ENCODE peak calls at places on chromosomes 6 and 20, in ten cellular contexts. S is right lobe of liver; K is pancreas; C is GM23338; J is A549; N is ovary; F is stomach; X is brain microvascular endothelial cell; B is endothelial cell of umbilical vein; Z is effector memory CD4-positive, alpha-beta T cell. V is an unnamed sample.

GRCh38 chr6:44356432-44356950 is 14.0 kb downstream of the SPATS1 start:
- DNase-seq in Z (no peak), S (no peak), J (no peak), N (no peak), C (no peak), K (no peak), B (no peak), X (no peak), F (no peak), V (no peak)

GRCh38 chr20:2849529-2849928 is 9.0 kb downstream of the VPS16 start:
- DNase-seq in K (no peak), C (no peak), J (no peak), X (no peak), F (no peak), B (no peak), Z (no peak), N (no peak), S (no peak), V (no peak)

GRCh38 chr6:44304282-44305199 is 8.6 kb downstream of the AARS2 start:
- DNase-seq in B (peak; percentile 41), J (peak; percentile 42), F (no peak), S (no peak), X (peak; percentile 31), Z (peak; percentile 20), N (no peak), C (peak; percentile 74), K (no peak), V (no peak)

GRCh38 chr6:56246941-56247653 is at the start of gene COL21A1:
- DNase-seq in N (peak; percentile 29), F (no peak), K (peak; percentile 19), B (peak; percentile 35), Z (no peak), S (peak; percentile 59), X (no peak), C (peak; percentile 94), J (peak; percentile 24), V (no peak)

GRCh38 chr20:10842116-10842515 is 168.3 kb upstream of the JAG1 start:
- DNase-seq in N (no peak), B (no peak), S (no peak), K (no peak), X (no peak), C (no peak), Z (no peak), F (no peak), J (no peak), V (no peak)

GRCh38 chr6:17086469-17086868 is 15.4 kb upstream of the STMND1 start:
- DNase-seq in C (peak; percentile 68), N (no peak), J (peak; percentile 66), S (no peak), F (peak; percentile 35), B (peak; percentile 76), X (peak; percentile 80), Z (no peak), K (peak; percentile 57), V (peak; percentile 51)

GRCh38 chr20:63873477-63873971 is 8.5 kb downstream of the TPD52L2 start:
- DNase-seq in N (no peak), K (no peak), X (peak; percentile 69), F (no peak), J (peak; percentile 43), C (no peak), B (peak; percentile 87), Z (no peak), S (peak; percentile 74), V (no peak)

GRCh38 chr6:6603317-6603716 is 14.8 kb downstream of the LY86 start:
- DNase-seq in X (no peak), B (no peak), K (no peak), J (no peak), S (no peak), N (no peak), C (no peak), F (no peak), Z (no peak), V (no peak)

GRCh38 chr20:6008254-6008653 is 45.6 kb downstream of the LRRN4 start:
- DNase-seq in F (peak; percentile 64), C (no peak), N (peak; percentile 62), X (peak; percentile 77), Z (no peak), B (peak; percentile 74), S (no peak), J (peak; percentile 78), K (no peak), V (no peak)

GRCh38 chr6:37535701-37536461 is 36.2 kb upstream of the CCDC167 start:
- DNase-seq in Z (no peak), X (no peak), C (peak; percentile 64), B (no peak), F (peak; percentile 28), S (no peak), J (no peak), K (no peak), N (no peak), V (no peak)

GRCh38 chr6:71107935-71108420 is 151.1 kb upstream of the B3GAT2 start:
- DNase-seq in N (no peak), X (peak; percentile 87), C (no peak), B (peak; percentile 81), F (no peak), Z (no peak), K (no peak), S (no peak), J (no peak), V (no peak)

GRCh38 chr6:123745877-123746276 is 57.8 kb upstream of the NKAIN2 start:
- DNase-seq in X (peak; percentile 56), J (no peak), K (no peak), N (no peak), B (peak; percentile 3), F (no peak), Z (no peak), C (no peak), S (no peak), V (peak; percentile 6)

GRCh38 chr20:35735828-35736470 is 6.1 kb downstream of the RBM39 start:
- DNase-seq in C (no peak), F (no peak), N (no peak), X (no peak), K (no peak), S (no peak), Z (no peak), J (no peak), B (no peak), V (no peak)

GRCh38 chr20:59324441-59324840 is 24.0 kb downstream of the EDN3 start:
- DNase-seq in N (no peak), Z (no peak), B (no peak), K (no peak), C (no peak), F (no peak), S (no peak), J (no peak), X (no peak), V (no peak)

GRCh38 chr6:98366406-98366805 is 468.0 kb upstream of the POU3F2 start:
- DNase-seq in C (no peak), J (no peak), F (no peak), S (no peak), X (no peak), N (no peak), B (no peak), K (no peak), Z (no peak), V (no peak)

GRCh38 chr20:38452880-38453624 is 17.9 kb upstream of the SNHG17 start:
- DNase-seq in N (no peak), Z (no peak), X (peak; percentile 76), K (no peak), J (no peak), B (peak; percentile 77), C (no peak), S (no peak), F (no peak), V (no peak)
- H3K27ac ChIP-seq in N (no peak overlapping the region), Z (no peak overlapping the region), X (peak overlapping the region; percentile 71), K (no peak overlapping the region), J (no peak overlapping the region), B (peak overlapping the region; percentile 86), C (no peak overlapping the region), S (no peak overlapping the region), F (no peak overlapping the region), V (peak overlapping the region; percentile 36)

GRCh38 chr6:134830194-134830593 is 119.7 kb downstream of the ALDH8A1 start:
- DNase-seq in X (no peak), C (no peak), N (no peak), B (no peak), S (no peak), J (no peak), F (no peak), Z (no peak), K (no peak), V (no peak)

GRCh38 chr6:134823635-134824034 is 126.3 kb downstream of the ALDH8A1 start:
- DNase-seq in S (no peak), J (no peak), Z (no peak), C (no peak), K (no peak), X (no peak), B (no peak), N (no peak), F (no peak), V (no peak)

GRCh38 chr6:134830945-134831344 is 119.0 kb downstream of the ALDH8A1 start:
- DNase-seq in F (no peak), J (no peak), K (no peak), B (no peak), C (no peak), X (no peak), S (no peak), Z (no peak), N (no peak), V (no peak)

GRCh38 chr6:134828641-134829040 is 121.3 kb downstream of the ALDH8A1 start:
- DNase-seq in N (no peak), F (no peak), C (no peak), Z (no peak), S (no peak), J (no peak), X (no peak), K (no peak), B (no peak), V (no peak)

GRCh38 chr6:134826889-134827737 is 122.8 kb downstream of the ALDH8A1 start:
- DNase-seq in S (peak; percentile 86), K (peak; percentile 65), J (no peak), B (no peak), N (peak; percentile 76), F (peak; percentile 28), Z (no peak), X (peak; percentile 80), C (no peak), V (no peak)
- H3K27ac ChIP-seq in S (no peak overlapping the region), K (no peak overlapping the region), J (no peak overlapping the region), B (no peak overlapping the region), N (no peak overlapping the region), F (no peak overlapping the region), Z (no peak overlapping the region), X (peak overlapping the region; percentile 38), C (no peak overlapping the region), V (no peak overlapping the region)

DNA sequence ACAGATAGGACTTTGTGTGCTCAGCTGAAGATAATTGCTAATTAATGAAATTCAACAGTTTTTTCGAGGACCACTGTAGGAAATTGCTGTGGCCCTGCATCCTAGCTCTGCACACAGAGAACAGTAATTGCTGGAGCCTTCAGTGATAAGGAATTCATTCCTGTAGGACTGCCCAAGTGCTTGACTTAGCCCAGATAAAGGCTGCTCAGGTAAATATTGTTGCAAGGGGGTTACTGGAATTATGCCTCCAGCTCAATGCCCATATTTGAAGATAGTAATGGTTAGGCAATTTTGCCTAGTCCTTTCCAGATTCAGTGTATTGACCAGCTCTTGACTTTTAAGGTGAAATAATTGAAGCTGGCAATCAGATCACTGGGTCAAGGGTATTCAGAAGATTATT is 122.9 kb downstream of the SLC24A3 start:
- DNase-seq in C (no peak), X (no peak), S (no peak), K (no peak), N (no peak), B (no peak), J (no peak), F (no peak), Z (no peak), V (no peak)
- H3K27ac ChIP-seq in C (no peak overlapping the region), X (no peak overlapping the region), S (no peak overlapping the region), K (no peak overlapping the region), N (no peak overlapping the region), B (no peak overlapping the region), J (no peak overlapping the region), F (no peak overlapping the region), Z (no peak overlapping the region), V (no peak overlapping the region)

GRCh38 chr6:160388922-160389321 is 40.7 kb downstream of the SLC22A3 start:
- DNase-seq in S (no peak), K (no peak), B (no peak), Z (no peak), N (no peak), X (no peak), C (no peak), J (no peak), F (no peak), V (no peak)
- H3K27ac ChIP-seq in S (no peak overlapping the region), K (no peak overlapping the region), B (no peak overlapping the region), Z (no peak overlapping the region), N (no peak overlapping the region), X (no peak overlapping the region), C (no peak overlapping the region), J (peak overlapping the region; percentile 100), F (no peak overlapping the region), V (no peak overlapping the region)

V was measured in caudate nucleus.